ENCODE peak calls at places on chromosomes 6 and 20, in eight cellular contexts. M, H, Y, O, N, L, Z and W are unnamed samples. For H3K4me1, the result is how much of the 10 kb centered on the place peaks cover.

GRCh38 chr6:118668761-118669411 is 17.5 kb upstream of the CEP85L start:
- DNase-seq in O (no peak), Y (no peak), L (no peak), H (no peak), M (no peak), Z (no peak), N (no peak), W (no peak)

GRCh38 chr6:162704001-162704400 is 23.6 kb downstream of the PRKN start:
- DNase-seq in Z (no peak), O (no peak), N (no peak), L (no peak), Y (no peak), M (no peak), H (no peak), W (no peak)

GRCh38 chr20:62329389-62330377 is 26.9 kb downstream of the ADRM1 start:
- DNase-seq in N (no peak), O (no peak), Y (no peak), H (no peak), L (no peak), M (no peak), Z (no peak), W (peak)

GRCh38 chr20:63572788-63573738 is 976 bp downstream of the HELZ2 start:
- DNase-seq in H (no peak), M (no peak), L (no peak), N (no peak), Y (peak), Z (no peak), O (no peak), W (no peak)

GRCh38 chr6:168441434-168442391 is 729 bp downstream of the SMOC2 start:
- DNase-seq in O (no peak), Y (peak), H (peak), Z (no peak), M (no peak), L (no peak), N (no peak), W (no peak)

GRCh38 chr20:51423810-51424209 is 118.7 kb downstream of the NFATC2 start:
- DNase-seq in O (no peak), Y (peak), M (no peak), N (no peak), L (no peak), H (no peak), Z (no peak), W (peak)

GRCh38 chr6:95280690-95281273 is 296.6 kb upstream of the MANEA start:
- DNase-seq in L (peak), Y (no peak), Z (no peak), O (no peak), N (no peak), H (peak), M (no peak), W (no peak)

GRCh38 chr20:59598625-59599310 is 5.6 kb upstream of the PHACTR3 start:
- DNase-seq in H (peak), N (no peak), O (peak), Z (peak), M (no peak), L (peak), Y (no peak), W (no peak)

GRCh38 chr6:134358320-134358719 is 40.4 kb upstream of the SGK1 start:
- DNase-seq in H (no peak), L (no peak), Z (no peak), N (no peak), M (no peak), Y (no peak), O (no peak), W (no peak)

GRCh38 chr6:20334961-20335360 is 66.7 kb upstream of the E2F3 start:
- DNase-seq in O (no peak), Z (no peak), Y (no peak), M (no peak), L (no peak), N (no peak), H (no peak), W (no peak)

GRCh38 chr6:9095671-9096260 is 660.4 kb upstream of the SLC35B3 start:
- DNase-seq in Z (no peak), M (no peak), Y (no peak), L (no peak), O (no peak), N (no peak), H (no peak), W (no peak)

GRCh38 chr6:659716-660581 is 3.0 kb upstream of the HUS1B start:
- DNase-seq in M (no peak), Y (no peak), L (no peak), N (no peak), O (no peak), H (no peak), Z (no peak), W (no peak)

GRCh38 chr20:45407067-45407745 is 883 bp upstream of the DBNDD2 start:
- DNase-seq in Z (peak), L (peak), N (peak), H (peak), O (peak), Y (no peak), M (peak), W (no peak)

GRCh38 chr20:20536240-20536933 is 168.5 kb downstream of the INSM1 start:
- DNase-seq in L (no peak), Y (no peak), M (no peak), H (no peak), N (no peak), Z (no peak), O (no peak), W (no peak)

GRCh38 chr6:149031545-149032317 is 284.9 kb downstream of the UST start:
- DNase-seq in O (no peak), H (no peak), Z (no peak), N (no peak), M (no peak), Y (no peak), L (peak), W (peak)

GRCh38 chr6:15242937-15243614 is 2.8 kb upstream of the JARID2 start:
- DNase-seq in Z (no peak), L (no peak), Y (no peak), M (no peak), H (no peak), N (no peak), O (no peak), W (no peak)

GRCh38 chr20:1819311-1820136 is 75.7 kb upstream of the SIRPA start:
- DNase-seq in M (no peak), O (no peak), N (no peak), Z (no peak), L (no peak), H (no peak), Y (no peak), W (no peak)

GRCh38 chr6:154228521-154228905 is 128.1 kb downstream of the IPCEF1 start:
- DNase-seq in Y (no peak), N (no peak), Z (no peak), L (no peak), O (no peak), M (no peak), H (no peak), W (no peak)

GRCh38 chr20:46265539-46265938 is 42.8 kb downstream of the CDH22 start:
- DNase-seq in O (no peak), M (no peak), N (no peak), L (no peak), Z (no peak), H (no peak), Y (no peak), W (no peak)

GRCh38 chr6:93779086-93779858 is 359.9 kb upstream of the EPHA7 start:
- DNase-seq in O (no peak), N (no peak), M (no peak), Z (no peak), L (no peak), H (peak), Y (no peak), W (no peak)

GRCh38 chr6:129104131-129104530 is 221.2 kb downstream of the LAMA2 start:
- DNase-seq in N (no peak), H (no peak), L (peak), Z (no peak), M (no peak), Y (no peak), O (no peak), W (no peak)

GRCh38 chr6:166078294-166078693 is 89.4 kb downstream of the TBXT start:
- DNase-seq in N (no peak), O (no peak), M (no peak), Z (no peak), Y (no peak), L (no peak), H (no peak), W (no peak)

GRCh38 chr6:7157752-7158616 is 50.2 kb downstream of the RREB1 start:
- DNase-seq in L (no peak), O (no peak), H (no peak), Z (no peak), M (no peak), N (no peak), Y (no peak), W (no peak)

GRCh38 chr20:34375977-34376430 is 12.9 kb downstream of the ITCH start:
- DNase-seq in Y (no peak), M (no peak), O (no peak), Z (no peak), H (no peak), N (no peak), L (no peak), W (peak)

GRCh38 chr6:112109267-112109666 is 21.9 kb downstream of the FAM229B start:
- DNase-seq in O (no peak), N (no peak), Z (no peak), H (peak), M (peak), L (no peak), Y (no peak), W (no peak)

GRCh38 chr20:50415516-50416268 is 94.5 kb upstream of the PTPN1 start:
- DNase-seq in N (peak), L (no peak), H (no peak), Z (peak), O (peak), Y (peak), M (peak), W (peak)

GRCh38 chr20:21087862-21088540 is 18.2 kb downstream of the LINC00237 start:
- DNase-seq in Z (no peak), Y (no peak), M (no peak), L (no peak), O (no peak), N (no peak), H (no peak), W (no peak)

GRCh38 chr20:63062188-63063140 is 55.7 kb upstream of the BHLHE23 start:
- DNase-seq in O (no peak), L (no peak), Z (no peak), M (peak), N (peak), H (no peak), Y (peak), W (peak)

GRCh38 chr6:43944908-43945777 is 175.1 kb downstream of the VEGFA start:
- DNase-seq in O (no peak), H (no peak), Z (no peak), L (no peak), N (no peak), M (no peak), Y (no peak), W (no peak)

GRCh38 chr6:96814581-96814980 is 22.7 kb downstream of the GPR63 start:
- DNase-seq in N (no peak), O (no peak), Z (no peak), Y (no peak), L (no peak), H (no peak), M (no peak), W (no peak)

GRCh38 chr20:36919715-36920333 is 31.7 kb downstream of the SAMHD1 start:
- DNase-seq in Y (no peak), H (peak), O (no peak), Z (no peak), M (no peak), N (no peak), L (peak), W (no peak)

GRCh38 chr6:136127856-136128255 is 122.3 kb downstream of the MTFR2 start:
- DNase-seq in Z (no peak), O (no peak), Y (no peak), H (peak), N (no peak), M (no peak), L (no peak), W (no peak)

GRCh38 chr6:88008821-88009220 is 38.8 kb upstream of the SPACA1 start:
- DNase-seq in N (no peak), Y (no peak), L (peak), O (no peak), H (no peak), M (no peak), Z (no peak), W (no peak)

GRCh38 chr20:57688864-57689263 is 21.0 kb downstream of the PMEPA1 start:
- DNase-seq in Y (no peak), N (peak), Z (no peak), L (no peak), O (no peak), H (no peak), M (no peak), W (no peak)
- H3K4me1 ChIP-seq in Y (under half), N (under half), Z (half or more), L (under half), O (under half), H (under half), M (half or more), W (half or more)

GRCh38 chr6:161101517-161101916 is 109.9 kb downstream of the MAP3K4 start:
- DNase-seq in N (no peak), M (no peak), H (peak), L (no peak), Z (no peak), O (no peak), Y (no peak), W (no peak)
- TF ChIP-seq CTCF in N (no peak), M (peak), H (peak), L (peak), Z (no peak), O (no peak), Y (no peak), W (peak)

DNA sequence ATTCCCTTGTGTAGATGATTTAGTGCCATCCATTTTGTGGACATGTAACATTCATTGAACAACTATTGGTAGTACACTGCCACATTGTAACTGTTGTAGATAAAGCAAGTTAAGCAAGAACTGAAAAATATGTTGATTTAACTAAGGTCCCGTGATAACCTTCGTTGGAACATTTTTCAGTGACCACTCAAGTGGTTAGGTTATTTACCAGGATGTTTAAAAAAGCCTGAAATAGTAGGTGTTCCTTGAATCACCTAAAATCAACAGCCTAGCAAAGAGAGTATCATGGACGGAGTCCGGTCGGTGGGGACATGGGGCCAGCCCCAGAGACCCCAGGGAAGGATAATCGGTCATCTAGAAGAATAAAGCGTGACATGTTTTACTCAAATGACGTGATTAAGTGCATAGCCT is 2.6 kb downstream of the AMD1 start:
- DNase-seq in M (no peak), Z (no peak), O (no peak), N (no peak), Y (no peak), H (no peak), L (no peak), W (no peak)
- H3K4me1 ChIP-seq in M (half or more), Z (half or more), O (under half), N (under half), Y (under half), H (under half), L (under half), W (under half)

DNA sequence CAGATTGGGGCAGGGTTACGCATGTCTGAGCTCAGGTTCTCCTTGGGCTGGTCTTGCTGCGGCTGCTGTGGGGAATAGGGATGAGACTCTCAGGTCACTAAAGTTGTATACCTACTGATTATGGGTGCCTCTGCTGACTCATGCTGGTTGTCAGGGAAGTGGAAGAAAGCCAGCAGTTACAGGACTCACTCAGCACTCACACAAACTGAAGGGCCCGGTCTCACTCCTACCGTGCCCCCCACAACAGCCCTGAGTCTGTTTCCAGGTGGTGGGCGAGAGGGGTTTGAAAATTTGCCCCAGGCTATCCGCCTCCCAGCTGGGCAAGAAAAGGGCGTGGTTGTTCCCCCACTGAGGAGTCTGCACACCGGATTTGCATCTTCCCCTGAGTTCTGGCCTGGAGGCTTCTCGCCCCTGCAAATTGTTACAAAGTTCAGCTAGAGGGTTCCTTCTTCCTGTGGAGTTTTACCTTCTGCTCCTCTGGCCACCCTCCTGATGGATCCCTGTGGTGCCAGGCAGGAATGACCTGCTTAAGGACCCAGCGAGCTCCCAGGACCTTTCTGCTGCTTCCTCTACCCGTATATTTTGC is 659.2 kb downstream of the HDGFL1 start:
- DNase-seq in H (no peak), Y (no peak), O (no peak), L (peak), N (no peak), M (no peak), Z (no peak), W (no peak)
- TF ChIP-seq CTCF in H (no peak), Y (no peak), O (no peak), L (no peak), N (no peak), M (no peak), Z (no peak), W (no peak)

GRCh38 chr20:32368323-32368722 is 10.2 kb downstream of the ASXL1 start:
- DNase-seq in H (no peak), Z (no peak), L (no peak), M (no peak), N (no peak), O (no peak), Y (no peak), W (no peak)
- H3K4me1 ChIP-seq in H (under half), Z (half or more), L (under half), M (under half), N (half or more), O (half or more), Y (under half), W (under half)

GRCh38 chr6:147156218-147156617 is 48.0 kb upstream of the STXBP5 start:
- DNase-seq in Y (no peak), O (no peak), Z (no peak), H (no peak), N (no peak), M (no peak), L (no peak), W (no peak)
- TF ChIP-seq CTCF in Y (no peak), O (no peak), Z (no peak), H (no peak), N (no peak), M (no peak), L (no peak), W (no peak)

GRCh38 chr6:54875539-54875938 is 29.0 kb downstream of the FAM83B start:
- DNase-seq in Y (no peak), M (no peak), N (no peak), H (no peak), Z (no peak), O (no peak), L (no peak), W (no peak)

GRCh38 chr6:54876871-54877270 is 30.3 kb downstream of the FAM83B start:
- DNase-seq in H (no peak), O (no peak), Z (no peak), N (no peak), Y (no peak), L (no peak), M (no peak), W (no peak)

GRCh38 chr6:54873589-54873988 is 27.0 kb downstream of the FAM83B start:
- DNase-seq in Y (no peak), M (no peak), H (no peak), Z (no peak), O (no peak), N (no peak), L (no peak), W (no peak)

GRCh38 chr6:54876365-54876764 is 29.8 kb downstream of the FAM83B start:
- DNase-seq in Z (no peak), Y (no peak), H (no peak), N (no peak), L (no peak), O (no peak), M (no peak), W (no peak)

DNA sequence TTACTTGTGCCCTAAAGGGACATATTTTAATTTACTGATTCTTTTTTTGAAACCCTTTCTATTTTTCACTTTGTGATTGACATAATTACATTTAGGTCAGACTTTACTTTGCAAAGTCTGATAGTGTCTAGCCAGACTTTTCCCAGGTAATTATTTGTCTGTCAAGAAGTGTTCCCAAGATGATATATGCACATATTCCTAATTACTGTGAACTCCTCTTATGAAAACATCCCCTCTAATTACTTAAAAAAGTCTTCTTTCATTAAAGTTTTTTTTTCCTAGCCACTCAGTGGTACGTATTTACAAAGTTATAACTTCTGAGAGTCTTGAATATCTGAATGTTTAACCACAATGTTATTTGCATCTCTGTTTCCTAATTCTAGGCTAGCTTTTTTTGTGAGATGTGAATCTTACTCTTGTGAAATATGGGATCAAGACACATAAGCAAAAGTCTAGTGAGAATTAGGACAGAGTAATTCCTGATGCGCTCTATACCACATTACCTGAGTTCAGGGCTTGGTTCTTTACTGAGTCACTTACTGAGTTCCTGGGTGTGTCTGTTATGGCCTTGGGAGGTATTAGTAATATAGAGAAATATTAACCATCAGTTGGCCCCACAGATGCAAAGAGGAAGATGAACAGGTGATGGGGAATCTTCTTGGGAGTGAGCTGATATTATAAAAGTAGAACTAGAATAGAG is 27.9 kb downstream of the FAM83B start:
- DNase-seq in Y (no peak), H (no peak), O (no peak), L (peak), Z (no peak), N (no peak), M (no peak), W (no peak)
- H3K4me1 ChIP-seq in Y (under half), H (under half), O (under half), L (under half), Z (under half), N (under half), M (under half), W (half or more)

GRCh38 chr6:18302561-18303439 is 38.5 kb upstream of the DEK start:
- DNase-seq in Z (no peak), Y (no peak), L (no peak), M (no peak), H (no peak), N (no peak), O (no peak), W (no peak)
- TF ChIP-seq CTCF in Z (no peak), Y (no peak), L (peak), M (peak), H (no peak), N (peak), O (no peak), W (peak)

GRCh38 chr20:24445510-24446170 is 23.8 kb upstream of the SYNDIG1 start:
- DNase-seq in M (no peak), Y (no peak), H (peak), O (no peak), L (no peak), N (no peak), Z (no peak), W (no peak)

GRCh38 chr20:24441600-24441999 is 27.8 kb upstream of the SYNDIG1 start:
- DNase-seq in N (no peak), Z (no peak), O (no peak), Y (no peak), H (no peak), M (no peak), L (no peak), W (no peak)

GRCh38 chr20:24444531-24445190 is 24.8 kb upstream of the SYNDIG1 start:
- DNase-seq in N (no peak), O (no peak), Z (no peak), H (no peak), Y (no peak), L (no peak), M (no peak), W (no peak)

GRCh38 chr20:24442909-24443308 is 26.5 kb upstream of the SYNDIG1 start:
- DNase-seq in L (no peak), H (no peak), O (no peak), N (no peak), M (no peak), Z (no peak), Y (no peak), W (no peak)

DNA sequence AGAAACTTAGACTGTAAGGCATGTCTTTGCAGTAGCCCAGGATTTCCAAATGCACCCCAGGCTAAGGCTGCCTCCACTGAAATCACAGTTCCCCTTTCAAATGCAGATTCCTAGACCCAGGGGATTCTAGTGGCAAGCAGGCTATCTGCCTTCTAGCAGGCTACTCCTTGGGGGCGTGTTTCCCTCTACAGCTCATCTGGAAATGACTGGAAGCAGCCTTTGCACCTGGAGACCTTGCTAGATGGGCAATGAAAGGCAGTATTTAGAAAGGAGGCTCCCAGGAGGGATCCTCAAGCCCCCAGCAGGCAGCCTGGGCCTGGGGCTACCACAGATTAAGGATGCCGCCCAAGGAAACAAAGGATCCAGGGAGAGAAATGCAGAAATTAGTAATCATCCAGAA is 26.0 kb upstream of the SYNDIG1 start:
- DNase-seq in L (no peak), H (no peak), O (no peak), M (no peak), Z (no peak), N (no peak), Y (no peak), W (no peak)
- H3K4me1 ChIP-seq in L (under half), H (under half), O (under half), M (under half), Z (under half), N (under half), Y (under half), W (under half)